ENCODE peak calls at places on chromosomes 13 and 19, in nine cellular contexts. T is foreskin fibroblast, D is ascending aorta, U is dorsolateral prefrontal cortex, C is fibroblast of the aortic adventitia, Z is upper lobe of right lung, M is WERI-Rb-1, X is GM20000, P is transverse colon. J is an unnamed sample.

GRCh38 chr13:113573065-113573464 is 11.5 kb upstream of the TFDP1 start:
- DNase-seq in Z (no peak), T (no peak), M (no peak), D (no peak), C (no peak), U (no peak), P (no peak), X (no peak), J (no peak)

GRCh38 chr13:75305057-75305456 is 176.9 kb downstream of the TBC1D4 start:
- DNase-seq in T (peak), U (no peak), M (no peak), C (peak), P (no peak), Z (no peak), D (no peak), X (no peak), J (no peak)

GRCh38 chr19:3282564-3282963 is 58.1 kb downstream of the CELF5 start:
- DNase-seq in T (no peak), Z (no peak), U (no peak), C (no peak), D (no peak), P (no peak), M (no peak), X (no peak), J (no peak)

GRCh38 chr19:8573316-8573715 is 3.9 kb downstream of the MYO1F start:
- DNase-seq in C (no peak), X (no peak), U (no peak), Z (no peak), T (no peak), D (no peak), M (no peak), P (no peak), J (no peak)

GRCh38 chr13:114132419-114133121 is at the start of gene RASA3:
- DNase-seq in P (peak), M (peak), T (peak), D (peak), U (peak), X (peak), C (peak), Z (peak), J (peak)

GRCh38 chr13:46124967-46125933 is 20.4 kb upstream of the CPB2 start:
- DNase-seq in X (no peak), P (no peak), Z (no peak), D (no peak), U (no peak), T (no peak), M (no peak), C (no peak), J (no peak)

GRCh38 chr19:39497850-39498261 is 891 bp upstream of the DLL3 start:
- DNase-seq in T (peak), U (peak), M (peak), C (peak), X (peak), Z (no peak), D (no peak), P (peak), J (peak)

GRCh38 chr13:23506071-23506820 is 64.0 kb upstream of the TNFRSF19 start:
- DNase-seq in X (no peak), D (no peak), T (peak), U (no peak), Z (no peak), C (no peak), P (no peak), M (no peak), J (no peak)

GRCh38 chr13:100646030-100646673 is 28.4 kb downstream of the TMTC4 start:
- DNase-seq in X (no peak), U (no peak), M (peak), T (peak), P (no peak), D (no peak), Z (no peak), C (peak), J (peak)

GRCh38 chr19:12995596-12996541 is 594 bp downstream of the NFIX start:
- DNase-seq in C (no peak), P (no peak), X (peak), D (peak), M (no peak), Z (no peak), T (peak), U (no peak), J (no peak)

GRCh38 chr19:1161716-1162115 is 12.4 kb downstream of the SBNO2 start:
- DNase-seq in M (peak), C (peak), T (no peak), U (no peak), Z (peak), D (no peak), X (no peak), P (peak), J (no peak)

GRCh38 chr13:51502206-51502651 is 49.4 kb upstream of the INTS6 start:
- DNase-seq in Z (no peak), P (no peak), X (peak), U (no peak), T (peak), M (no peak), C (peak), D (no peak), J (no peak)

GRCh38 chr13:73173160-73173905 is 114.5 kb downstream of the KLF5 start:
- DNase-seq in C (no peak), U (no peak), X (no peak), M (no peak), Z (no peak), D (no peak), T (no peak), P (no peak), J (no peak)

GRCh38 chr13:100495455-100495854 is 93.1 kb downstream of the GGACT start:
- DNase-seq in C (no peak), Z (no peak), X (no peak), D (no peak), M (no peak), U (no peak), T (no peak), P (no peak), J (no peak)

GRCh38 chr19:54692294-54692615 is 29.5 kb downstream of the LILRB4 start:
- DNase-seq in X (no peak), C (no peak), P (no peak), Z (no peak), U (no peak), M (no peak), T (no peak), D (no peak), J (no peak)

GRCh38 chr19:54694648-54695047 is 29.6 kb upstream of the KIR3DL3 start:
- DNase-seq in M (no peak), P (no peak), C (no peak), U (no peak), X (no peak), Z (no peak), D (no peak), T (no peak), J (no peak)

GRCh38 chr19:54696766-54697165 is 27.5 kb upstream of the KIR3DL3 start:
- DNase-seq in D (no peak), U (no peak), X (no peak), P (no peak), C (no peak), Z (no peak), T (no peak), M (no peak), J (no peak)

GRCh38 chr19:54696117-54696548 is 28.1 kb upstream of the KIR3DL3 start:
- DNase-seq in U (no peak), X (no peak), Z (no peak), T (no peak), C (no peak), M (no peak), P (no peak), D (no peak), J (no peak)

GRCh38 chr19:54691582-54692293 is 29.0 kb downstream of the LILRB4 start:
- DNase-seq in U (no peak), T (no peak), D (no peak), P (no peak), X (no peak), Z (no peak), C (no peak), M (no peak), J (no peak)
- TF ChIP-seq CTCF in U (no peak), T (no peak), D (no peak), P (no peak), X (no peak), Z (no peak), C (no peak), M (no peak), J (no peak)

GRCh38 chr19:51926784-51927741 is at the start of gene ZNF613:
- DNase-seq in C (peak), M (peak), T (peak), U (peak), P (peak), D (peak), X (peak), Z (peak), J (peak)
- TF ChIP-seq CTCF in C (peak), M (peak), T (peak), U (peak), P (peak), D (no peak), X (no peak), Z (peak), J (peak)

GRCh38 chr13:19618925-19619324 is 14.5 kb upstream of the MPHOSPH8 start:
- DNase-seq in P (no peak), M (peak), T (peak), D (no peak), C (peak), X (peak), U (no peak), Z (no peak), J (peak)
- TF ChIP-seq CTCF in P (peak), M (peak), T (peak), D (no peak), C (peak), X (no peak), U (no peak), Z (peak), J (peak)

GRCh38 chr19:46015080-46015960 is 7.5 kb downstream of the PGLYRP1 start:
- DNase-seq in D (no peak), U (no peak), M (peak), T (peak), C (no peak), P (peak), Z (peak), X (peak), J (peak)
- TF ChIP-seq CTCF in D (no peak), U (no peak), M (peak), T (no peak), C (no peak), P (no peak), Z (no peak), X (no peak), J (peak)

GRCh38 chr13:47794963-47795362 is 206.1 kb downstream of the SUCLA2 start:
- DNase-seq in D (no peak), Z (no peak), P (no peak), M (no peak), C (peak), U (no peak), T (peak), X (no peak), J (no peak)
- TF ChIP-seq CTCF in D (no peak), Z (peak), P (no peak), M (peak), C (peak), U (peak), T (peak), X (no peak), J (peak)

GRCh38 chr19:58003153-58003828 is 671 bp upstream of the ZNF606 start:
- DNase-seq in T (no peak), X (no peak), Z (no peak), D (no peak), U (no peak), P (no peak), C (peak), M (no peak), J (no peak)

GRCh38 chr19:58010507-58010906 is 7.9 kb upstream of the ZNF606 start:
- DNase-seq in T (no peak), C (no peak), M (no peak), D (no peak), X (no peak), Z (no peak), P (no peak), U (no peak), J (no peak)

GRCh38 chr19:58009301-58009665 is 6.7 kb upstream of the ZNF606 start:
- DNase-seq in X (no peak), P (no peak), M (no peak), C (no peak), T (no peak), D (no peak), Z (no peak), U (no peak), J (no peak)

GRCh38 chr19:58009666-58010301 is 7.2 kb upstream of the ZNF606 start:
- DNase-seq in X (peak), T (peak), P (peak), C (peak), Z (peak), D (peak), M (peak), U (peak), J (no peak)

DNA sequence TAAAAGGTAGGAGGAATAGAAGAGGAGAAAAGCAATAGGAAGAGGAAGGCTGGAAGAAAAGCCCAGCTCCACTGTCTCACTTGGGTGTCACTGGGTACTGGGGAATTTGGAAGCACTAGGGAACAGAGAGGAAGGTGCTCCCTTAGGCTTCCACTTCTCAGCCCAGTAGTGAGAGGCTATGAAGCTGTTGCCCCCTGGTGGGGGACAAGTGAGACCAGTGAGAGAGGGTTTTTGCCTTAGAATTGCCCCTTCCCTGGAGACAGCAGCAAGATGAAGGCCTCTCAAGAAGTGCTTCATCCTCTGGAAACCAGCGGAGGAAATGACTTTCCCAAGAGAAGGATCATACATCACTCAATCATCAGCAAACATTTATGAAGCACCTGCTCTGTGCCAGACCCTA is 4.7 kb upstream of the ZNF606 start:
- DNase-seq in M (peak), P (no peak), Z (no peak), C (no peak), D (no peak), T (peak), U (no peak), X (no peak), J (no peak)
- TF ChIP-seq CTCF in M (peak), P (no peak), Z (no peak), C (no peak), D (no peak), T (no peak), U (no peak), X (no peak), J (no peak)

DNA sequence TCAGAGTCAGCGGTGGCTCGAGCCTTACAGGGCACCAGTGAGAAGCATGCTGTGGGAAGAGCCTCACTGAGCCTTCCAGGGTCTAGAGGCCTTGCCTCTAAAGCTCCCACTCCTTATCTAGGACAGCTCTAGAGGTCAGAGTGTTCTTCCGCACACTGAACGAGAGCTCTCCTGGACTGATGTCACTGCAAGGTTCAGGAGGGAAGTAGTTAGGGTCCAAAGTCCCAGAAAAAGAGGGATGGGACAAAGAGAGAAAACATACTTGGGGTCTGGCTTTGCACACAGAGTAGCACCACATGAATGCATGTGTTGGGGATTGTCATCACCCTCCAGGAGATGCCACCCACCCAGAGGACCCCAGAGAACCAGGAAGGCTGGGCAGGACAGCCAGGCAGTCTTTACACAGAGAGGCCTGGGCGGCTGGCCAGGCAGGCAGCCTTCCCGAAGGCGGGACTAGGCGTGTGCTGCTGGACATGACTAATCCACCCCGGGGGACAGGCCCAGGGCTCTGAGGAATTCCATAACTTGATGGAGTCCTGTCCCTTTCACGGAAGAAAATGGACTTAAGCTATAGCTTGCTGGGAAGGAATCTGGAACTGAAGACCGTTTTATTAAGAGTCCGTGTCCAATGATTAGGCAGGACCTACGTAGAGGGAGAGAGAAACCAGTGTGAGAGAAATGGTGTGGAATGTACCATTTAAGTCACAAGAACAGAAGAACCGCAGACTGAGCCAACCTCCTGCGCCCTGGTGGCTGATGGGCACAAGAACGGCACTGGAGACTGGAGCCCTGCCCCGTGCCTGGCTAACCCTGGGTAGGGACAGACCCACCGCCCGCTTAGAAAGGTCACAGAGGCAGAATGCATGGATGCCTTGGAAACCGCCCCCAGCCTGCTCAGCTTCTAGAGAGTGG is 16.7 kb upstream of the EPHX3 start:
- DNase-seq in M (no peak), Z (no peak), D (peak), X (no peak), T (peak), P (peak), C (peak), U (no peak), J (no peak)
- TF ChIP-seq CTCF in M (no peak), Z (no peak), D (no peak), X (no peak), T (no peak), P (no peak), C (no peak), U (no peak), J (no peak)

DNA sequence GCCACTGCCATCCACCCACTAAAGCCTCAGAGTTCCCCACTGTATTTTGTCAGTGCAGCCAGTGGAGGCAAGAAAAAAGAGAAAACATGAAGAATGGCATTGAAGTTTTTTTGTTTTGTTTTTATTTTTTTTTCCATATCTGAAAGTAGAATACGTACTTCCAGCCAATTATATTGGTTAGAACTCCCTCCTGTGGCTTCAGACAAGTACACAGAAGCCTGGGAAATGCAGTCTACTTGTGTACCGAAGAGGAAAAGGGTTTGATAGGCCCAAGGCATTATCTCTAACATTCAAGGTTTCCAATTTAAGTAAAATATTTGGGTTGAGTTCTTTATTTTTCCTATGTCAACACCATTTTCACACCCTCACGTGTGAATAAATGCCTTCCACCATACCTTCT is 696.2 kb upstream of the GPC6 start:
- DNase-seq in Z (no peak), M (no peak), C (no peak), U (no peak), D (no peak), T (no peak), P (no peak), X (no peak), J (no peak)
- TF ChIP-seq CTCF in Z (no peak), M (no peak), C (no peak), U (no peak), D (no peak), T (no peak), P (peak), X (no peak), J (no peak)

GRCh38 chr13:108020027-108020426 is 195.3 kb downstream of the LIG4 start:
- DNase-seq in T (no peak), P (no peak), Z (no peak), D (no peak), M (no peak), X (no peak), C (no peak), U (no peak), J (no peak)
- TF ChIP-seq CTCF in T (no peak), P (no peak), Z (no peak), D (no peak), M (no peak), X (no peak), C (no peak), U (no peak), J (no peak)